ENCODE peak calls at places on chromosomes 11 and 22, in six cellular contexts. Q is stimulated activated CD8-positive, alpha-beta memory T cell treated with anti-CD3 and anti-CD28 coated beads, Interleukin-15, amount 100 ng/mL, for 24 hours; S is NCI-H2081; D is ovary; V is activated naive CD4-positive, alpha-beta T cell treated with anti-CD3 and anti-CD28 coated beads, Interleukin-2, amount 50 U/mL, for 16 hours; R is sciatic nerve. T is an unnamed sample.

GRCh38 chr11:131198161-131198560 is 172.3 kb upstream of the NTM start:
- DNase-seq in S (no peak), V (no peak), Q (no peak), D (no peak), R (no peak), T (no peak)

GRCh38 chr22:44497218-44497903 is 672 bp downstream of the RTL6 start:
- DNase-seq in V (no peak), D (peak), Q (no peak), R (peak), S (no peak), T (no peak)

GRCh38 chr22:48752451-48753380 is 1075.0 kb downstream of the BRD1 start:
- DNase-seq in Q (no peak), V (no peak), S (no peak), R (no peak), D (no peak), T (no peak)

GRCh38 chr11:62242021-62242420 is at the start of gene SCGB1D2:
- DNase-seq in D (no peak), V (no peak), R (no peak), Q (no peak), S (peak), T (no peak)

GRCh38 chr11:59822989-59823566 is 12.5 kb upstream of the MRPL16 start:
- DNase-seq in R (no peak), V (no peak), Q (no peak), S (peak), D (no peak), T (peak)

GRCh38 chr11:109968299-109968698 is 124.9 kb upstream of the ZC3H12C start:
- DNase-seq in S (no peak), V (no peak), Q (no peak), R (no peak), D (no peak), T (no peak)

GRCh38 chr11:23570828-23571227 is 710.6 kb upstream of the CCDC179 start:
- DNase-seq in Q (no peak), D (no peak), S (no peak), V (no peak), R (no peak), T (peak)

GRCh38 chr11:65496304-65497140 is 2.3 kb upstream of the MALAT1 start:
- DNase-seq in V (no peak), D (no peak), S (peak), Q (no peak), R (peak), T (no peak)

GRCh38 chr22:40397436-40397835 is 27.0 kb downstream of the SGSM3 start:
- DNase-seq in D (no peak), V (no peak), S (no peak), R (no peak), Q (no peak), T (no peak)

GRCh38 chr22:40157546-40157945 is 20.2 kb upstream of the TNRC6B start:
- DNase-seq in Q (no peak), S (no peak), R (no peak), D (no peak), V (no peak), T (no peak)

GRCh38 chr11:61305417-61305816 is 10.3 kb upstream of the VWCE start:
- DNase-seq in R (no peak), Q (no peak), D (no peak), S (no peak), V (no peak), T (no peak)

GRCh38 chr11:116062129-116062525 is 557.9 kb upstream of the CADM1 start:
- DNase-seq in R (no peak), D (no peak), S (no peak), Q (no peak), V (no peak), T (no peak)

GRCh38 chr11:17747131-17747955 is 12.8 kb downstream of the KCNC1 start:
- DNase-seq in Q (no peak), R (no peak), S (no peak), V (no peak), D (no peak), T (no peak)

GRCh38 chr11:14110629-14111028 is 148.1 kb downstream of the SPON1 start:
- DNase-seq in V (no peak), Q (no peak), D (no peak), S (no peak), R (no peak), T (no peak)

GRCh38 chr11:111697910-111698309 is 68.3 kb downstream of the PPP2R1B start:
- DNase-seq in Q (no peak), S (no peak), R (no peak), D (no peak), V (no peak), T (no peak)

GRCh38 chr22:45608763-45609180 is 62.9 kb upstream of the ATXN10 start:
- DNase-seq in S (no peak), V (no peak), D (no peak), Q (no peak), R (no peak), T (peak)

GRCh38 chr11:83721286-83721685 is 435.1 kb upstream of the CCDC90B start:
- DNase-seq in Q (no peak), V (no peak), D (no peak), R (no peak), S (no peak), T (no peak)

GRCh38 chr22:22154068-22154467 is 90.5 kb upstream of the VPREB1 start:
- DNase-seq in S (no peak), R (no peak), V (no peak), Q (no peak), D (no peak), T (no peak)

GRCh38 chr22:28181332-28181731 is 262.3 kb upstream of the PITPNB start:
- DNase-seq in V (no peak), R (no peak), Q (no peak), S (no peak), D (no peak), T (peak)

GRCh38 chr11:34302046-34302921 is 55.5 kb downstream of the ABTB2 start:
- DNase-seq in D (no peak), V (no peak), Q (no peak), R (no peak), S (no peak), T (peak)